ENCODE peak calls at places on chromosome 19, in five cellular contexts. F, J, P, R and S are unnamed samples.

GRCh38 chr19:17873661-17874422 is 2.1 kb downstream of the SLC5A5 start:
- DNase-seq in J (peak; percentile 69), P (no peak), R (peak; percentile 51), F (peak; percentile 69), S (peak; percentile 81)

GRCh38 chr19:40331052-40331451 is 17.1 kb downstream of the C19orf47 start:
- DNase-seq in P (no peak), F (no peak), J (no peak), R (no peak), S (peak; percentile 38)

GRCh38 chr19:22619932-22620331 is 14.2 kb upstream of the ZNF492 start:
- DNase-seq in J (no peak), P (no peak), F (no peak), R (no peak), S (no peak)

GRCh38 chr19:21626091-21626490 is 120.7 kb downstream of the ZNF429 start:
- DNase-seq in R (no peak), F (no peak), J (no peak), P (no peak), S (no peak)

GRCh38 chr19:35040826-35041547 is 534 bp upstream of the HPN start:
- DNase-seq in J (no peak), F (peak; percentile 89), R (no peak), P (no peak), S (no peak)

GRCh38 chr19:10289836-10290438 is at the start of gene ICAM5:
- DNase-seq in P (no peak), J (peak; percentile 50), F (no peak), R (no peak), S (peak; percentile 74)

GRCh38 chr19:48470281-48470680 is 1.1 kb downstream of the CYTH2 start:
- DNase-seq in P (no peak), J (no peak), F (no peak), R (no peak), S (no peak)

GRCh38 chr19:40610396-40611064 is 9.4 kb downstream of the LTBP4 start:
- DNase-seq in F (no peak), P (no peak), J (no peak), R (no peak), S (no peak)

GRCh38 chr19:56273563-56274117 is 1.1 kb downstream of the EDDM13 start:
- DNase-seq in F (no peak), J (no peak), P (no peak), R (no peak), S (peak; percentile 36)

GRCh38 chr19:56822755-56823154 is 17.8 kb downstream of the PEG3 start:
- DNase-seq in J (no peak), F (no peak), R (no peak), P (no peak), S (no peak)

GRCh38 chr19:18468517-18468916 is 30.6 kb upstream of the ISYNA1 start:
- DNase-seq in R (no peak), P (no peak), J (peak; percentile 30), F (no peak), S (no peak)

GRCh38 chr19:34664168-34664567 is 12.8 kb downstream of the SCGB2B2 start:
- DNase-seq in F (no peak), R (no peak), J (no peak), P (no peak), S (no peak)

GRCh38 chr19:10043286-10043927 is 30.1 kb downstream of the RDH8 start:
- DNase-seq in P (no peak), R (peak; percentile 16), J (no peak), F (no peak), S (no peak)

GRCh38 chr19:2977686-2978466 is 512 bp downstream of the TLE6 start:
- DNase-seq in P (no peak), J (no peak), F (no peak), R (no peak), S (no peak)

GRCh38 chr19:47512183-47512947 is 2.5 kb downstream of the NAPA start:
- DNase-seq in F (peak; percentile 81), P (no peak), J (peak; percentile 34), R (no peak), S (no peak)

GRCh38 chr19:13103961-13104847 is 1.5 kb upstream of the LYL1 start:
- DNase-seq in R (no peak), P (no peak), F (no peak), J (no peak), S (no peak)

GRCh38 chr19:35868823-35869326 is 501 bp downstream of the APLP1 start:
- DNase-seq in F (no peak), P (no peak), J (no peak), R (no peak), S (no peak)

GRCh38 chr19:1131718-1132552 is 28.1 kb downstream of the GPX4 start:
- DNase-seq in J (peak; percentile 64), F (peak; percentile 93), R (no peak), P (peak; percentile 43), S (peak; percentile 71)

GRCh38 chr19:46069841-46070341 is 29.1 kb upstream of the IGFL4 start:
- DNase-seq in J (peak; percentile 75), F (peak; percentile 69), P (peak; percentile 74), R (peak; percentile 91), S (peak; percentile 81)

GRCh38 chr19:18002347-18002850 is 5.6 kb upstream of the ARRDC2 start:
- DNase-seq in F (no peak), R (no peak), J (no peak), P (no peak), S (no peak)

GRCh38 chr19:33499671-33500506 is 21.7 kb downstream of the PEPD start:
- DNase-seq in R (no peak), F (no peak), P (no peak), J (no peak), S (no peak)

GRCh38 chr19:35509018-35509652 is 4.3 kb downstream of the DMKN start:
- DNase-seq in R (peak; percentile 69), J (peak; percentile 53), F (peak; percentile 87), P (no peak), S (peak; percentile 82)

GRCh38 chr19:55956431-55956830 is 8.8 kb downstream of the NLRP8 start:
- DNase-seq in R (no peak), J (no peak), F (no peak), P (no peak), S (no peak)

GRCh38 chr19:3302755-3303154 is 63.6 kb upstream of the NFIC start:
- DNase-seq in P (no peak), F (no peak), J (peak; percentile 68), R (no peak), S (no peak)

DNA sequence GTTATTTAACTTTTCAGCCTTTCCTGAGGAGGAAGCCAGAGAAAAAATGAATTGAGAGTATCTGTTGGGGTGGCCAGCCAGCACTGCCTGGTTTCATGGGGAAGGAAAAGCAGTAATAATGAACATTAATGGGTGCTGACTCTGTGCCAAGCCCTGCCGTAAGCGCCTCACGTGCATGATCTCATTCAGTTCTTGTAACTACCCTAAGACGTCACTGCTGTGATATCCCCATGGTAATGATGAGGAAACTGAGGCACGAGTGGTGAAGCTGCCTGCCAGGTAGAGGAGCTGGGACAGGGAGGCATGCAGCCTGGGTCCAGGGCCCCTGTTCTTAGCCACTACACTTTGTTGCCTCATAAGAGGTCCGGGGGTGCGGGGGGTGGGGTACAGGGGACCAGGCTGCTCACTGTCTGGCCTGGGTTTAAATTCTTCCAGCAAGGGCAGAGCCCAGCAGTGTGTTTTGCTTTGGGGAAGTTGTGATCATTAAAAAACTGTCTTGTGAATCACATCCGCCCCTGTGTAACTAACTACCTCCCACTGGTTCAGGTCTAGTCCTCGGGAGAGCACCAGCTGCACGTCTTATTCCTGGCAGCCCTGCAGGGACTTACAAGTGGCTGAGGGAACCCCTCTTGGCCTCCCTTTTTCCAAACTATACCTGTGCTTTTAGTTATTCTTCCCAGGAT is 127.3 kb downstream of the SIPA1L3 start:
- DNase-seq in P (no peak), J (no peak), R (no peak), F (no peak), S (no peak)
- H3K27ac ChIP-seq in P (peak overlapping the region; percentile 31), J (no peak overlapping the region), R (no peak overlapping the region), F (no peak overlapping the region), S (no peak overlapping the region)

DNA sequence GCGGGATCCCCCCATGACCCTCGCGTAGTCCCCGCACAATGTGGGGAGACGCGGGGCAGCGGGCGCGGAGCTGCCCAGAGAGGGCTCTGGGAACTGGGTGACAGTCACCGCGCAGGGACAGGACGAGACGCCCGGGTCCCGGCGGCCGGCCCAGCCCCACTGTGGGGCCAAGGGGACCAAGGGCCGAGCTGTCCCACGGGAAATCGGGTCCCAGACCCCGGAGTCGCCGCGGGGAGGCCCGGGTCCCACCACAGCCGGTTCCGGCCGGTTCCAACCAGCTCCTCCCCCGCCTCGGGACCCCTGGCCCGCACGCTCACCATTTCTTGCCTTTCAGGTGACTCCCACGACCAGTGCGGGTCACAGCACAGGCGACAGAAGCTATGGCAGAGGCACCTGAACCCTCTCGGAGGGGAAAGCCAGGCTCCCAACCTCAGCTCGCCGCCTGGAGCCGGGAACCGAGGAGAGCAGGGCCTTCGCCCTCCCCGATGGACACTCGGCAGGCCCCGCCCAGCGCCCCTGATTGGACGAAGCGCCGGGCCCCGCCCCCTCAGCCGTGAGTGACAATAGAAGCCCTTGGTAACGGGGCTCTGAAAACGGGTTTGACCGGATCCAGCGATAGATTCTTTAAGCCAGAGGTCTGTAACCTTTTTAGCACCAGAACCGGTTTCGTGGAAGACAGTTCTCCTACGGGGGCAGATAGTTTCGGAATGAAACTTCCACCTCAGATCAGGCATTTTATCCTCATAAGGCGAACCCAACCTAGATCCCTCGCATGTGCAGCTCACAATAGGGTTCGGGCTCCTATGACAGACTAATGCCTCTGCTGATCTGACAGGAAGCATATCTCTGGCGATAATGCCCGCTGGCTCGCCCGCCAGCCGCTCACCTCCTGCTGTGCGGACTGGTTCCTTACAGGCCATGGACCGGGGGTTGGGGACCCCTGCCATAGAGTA is at the start of gene ZNF433:
- DNase-seq in F (peak; percentile 98), J (no peak), P (peak; percentile 36), R (peak; percentile 93), S (peak; percentile 98)
- TF ChIP-seq CTCF in F (no peak), J (no peak), P (no peak), R (no peak), S (no peak)

GRCh38 chr19:52197964-52198363 is 8.1 kb downstream of the PPP2R1A start:
- DNase-seq in R (no peak), P (no peak), J (no peak), F (no peak), S (no peak)
- H3K27ac ChIP-seq in R (no peak overlapping the region), P (no peak overlapping the region), J (no peak overlapping the region), F (no peak overlapping the region), S (no peak overlapping the region)

GRCh38 chr19:50518091-50519005 is 4.6 kb upstream of the ASPDH start:
- DNase-seq in P (no peak), J (peak; percentile 50), F (no peak), R (no peak), S (no peak)
- TF ChIP-seq CTCF in P (no peak), J (no peak), F (no peak), R (peak; percentile 43), S (peak; percentile 9)

GRCh38 chr19:5679289-5680082 is 830 bp downstream of the MICOS13 start:
- DNase-seq in P (no peak), J (no peak), F (peak; percentile 19), R (no peak), S (no peak)
- H3K27ac ChIP-seq in P (peak overlapping the region; percentile 39), J (peak overlapping the region; percentile 95), F (peak overlapping the region; percentile 77), R (no peak overlapping the region), S (peak overlapping the region; percentile 91)

GRCh38 chr19:50258918-50259372 is 55.5 kb downstream of the MYH14 start:
- DNase-seq in P (no peak), J (peak; percentile 39), F (peak; percentile 41), R (no peak), S (no peak)
- TF ChIP-seq CTCF in P (peak; percentile 17), J (peak; percentile 65), F (peak; percentile 50), R (peak; percentile 95), S (peak; percentile 35)

GRCh38 chr19:58387338-58388174 is 487 bp downstream of the RPS5 start:
- DNase-seq in F (no peak), P (no peak), R (no peak), J (no peak), S (no peak)
- H3K27ac ChIP-seq in F (peak overlapping the region; percentile 55), P (peak overlapping the region; percentile 99), R (peak overlapping the region; percentile 95), J (peak overlapping the region; percentile 99), S (peak overlapping the region; percentile 98)